ENCODE peak calls at places on chromosomes 1 and 21, in ten cellular contexts. One of them, this sample, is unnamed.

GRCh38 chr1:105138445-105138821 is 1388.7 kb downstream of the AMY1C start:
- DNase-seq in HTR-8/SVneo: no peak
- DNase-seq in ELR: no peak
- DNase-seq in T-cell: no peak
- DNase-seq in stimulated activated CD4-positive, alpha-beta T cell treated with anti-CD3 and anti-CD28 coated beads, Interleukin-1b, Interleukin-23, amount 100 ng/mL, for 1 hour: no peak
- DNase-seq in A549: no peak
- DNase-seq in AG20443: no peak
- DNase-seq in NAMALWA: no peak
- DNase-seq in right lobe of liver: no peak
- DNase-seq in KG1: no peak
- DNase-seq in this sample: no peak

GRCh38 chr21:42179316-42179715 is 39.6 kb upstream of the ABCG1 start:
- DNase-seq in T-cell: no peak
- DNase-seq in ELR: no peak
- DNase-seq in HTR-8/SVneo: no peak
- DNase-seq in NAMALWA: no peak
- DNase-seq in AG20443: no peak
- DNase-seq in right lobe of liver: no peak
- DNase-seq in KG1: no peak
- DNase-seq in A549: no peak
- DNase-seq in stimulated activated CD4-positive, alpha-beta T cell treated with anti-CD3 and anti-CD28 coated beads, Interleukin-1b, Interleukin-23, amount 100 ng/mL, for 1 hour: no peak
- DNase-seq in this sample: no peak

GRCh38 chr1:77179632-77180031 is 39.6 kb downstream of the PIGK start:
- DNase-seq in KG1: no peak
- DNase-seq in HTR-8/SVneo: no peak
- DNase-seq in AG20443: no peak
- DNase-seq in ELR: no peak
- DNase-seq in NAMALWA: no peak
- DNase-seq in T-cell: no peak
- DNase-seq in A549: no peak
- DNase-seq in right lobe of liver: no peak
- DNase-seq in stimulated activated CD4-positive, alpha-beta T cell treated with anti-CD3 and anti-CD28 coated beads, Interleukin-1b, Interleukin-23, amount 100 ng/mL, for 1 hour: no peak
- DNase-seq in this sample: no peak

GRCh38 chr21:46131721-46132651 is 23.4 kb downstream of the FTCD start:
- DNase-seq in KG1: no peak
- DNase-seq in T-cell: no peak
- DNase-seq in ELR: no peak
- DNase-seq in NAMALWA: no peak
- DNase-seq in HTR-8/SVneo: no peak
- DNase-seq in A549: no peak
- DNase-seq in AG20443: no peak
- DNase-seq in stimulated activated CD4-positive, alpha-beta T cell treated with anti-CD3 and anti-CD28 coated beads, Interleukin-1b, Interleukin-23, amount 100 ng/mL, for 1 hour: no peak
- DNase-seq in right lobe of liver: peak
- DNase-seq in this sample: no peak

GRCh38 chr1:36783475-36783874 is 250.8 kb downstream of the GRIK3 start:
- DNase-seq in stimulated activated CD4-positive, alpha-beta T cell treated with anti-CD3 and anti-CD28 coated beads, Interleukin-1b, Interleukin-23, amount 100 ng/mL, for 1 hour: no peak
- DNase-seq in ELR: no peak
- DNase-seq in AG20443: no peak
- DNase-seq in NAMALWA: no peak
- DNase-seq in right lobe of liver: no peak
- DNase-seq in HTR-8/SVneo: no peak
- DNase-seq in A549: no peak
- DNase-seq in KG1: no peak
- DNase-seq in T-cell: no peak
- DNase-seq in this sample: no peak

GRCh38 chr1:167529829-167530474 is 11.6 kb upstream of the CD247 start:
- DNase-seq in KG1: no peak
- DNase-seq in NAMALWA: no peak
- DNase-seq in stimulated activated CD4-positive, alpha-beta T cell treated with anti-CD3 and anti-CD28 coated beads, Interleukin-1b, Interleukin-23, amount 100 ng/mL, for 1 hour: no peak
- DNase-seq in HTR-8/SVneo: no peak
- DNase-seq in ELR: no peak
- DNase-seq in right lobe of liver: no peak
- DNase-seq in T-cell: no peak
- DNase-seq in AG20443: peak
- DNase-seq in A549: no peak
- DNase-seq in this sample: peak

GRCh38 chr1:226674892-226675719 is 64.0 kb downstream of the ITPKB start:
- DNase-seq in right lobe of liver: no peak
- DNase-seq in T-cell: peak
- DNase-seq in KG1: peak
- DNase-seq in HTR-8/SVneo: no peak
- DNase-seq in A549: no peak
- DNase-seq in stimulated activated CD4-positive, alpha-beta T cell treated with anti-CD3 and anti-CD28 coated beads, Interleukin-1b, Interleukin-23, amount 100 ng/mL, for 1 hour: no peak
- DNase-seq in ELR: no peak
- DNase-seq in NAMALWA: peak
- DNase-seq in AG20443: no peak
- DNase-seq in this sample: no peak

GRCh38 chr1:185297986-185298385 is 19.1 kb downstream of the IVNS1ABP start:
- DNase-seq in KG1: no peak
- DNase-seq in HTR-8/SVneo: no peak
- DNase-seq in T-cell: no peak
- DNase-seq in stimulated activated CD4-positive, alpha-beta T cell treated with anti-CD3 and anti-CD28 coated beads, Interleukin-1b, Interleukin-23, amount 100 ng/mL, for 1 hour: no peak
- DNase-seq in NAMALWA: no peak
- DNase-seq in AG20443: peak
- DNase-seq in ELR: no peak
- DNase-seq in A549: no peak
- DNase-seq in right lobe of liver: no peak
- DNase-seq in this sample: peak

GRCh38 chr1:169461390-169462001 is 24.2 kb downstream of the SLC19A2 start:
- DNase-seq in ELR: no peak
- DNase-seq in KG1: no peak
- DNase-seq in AG20443: no peak
- DNase-seq in right lobe of liver: no peak
- DNase-seq in HTR-8/SVneo: no peak
- DNase-seq in T-cell: no peak
- DNase-seq in NAMALWA: no peak
- DNase-seq in stimulated activated CD4-positive, alpha-beta T cell treated with anti-CD3 and anti-CD28 coated beads, Interleukin-1b, Interleukin-23, amount 100 ng/mL, for 1 hour: no peak
- DNase-seq in A549: no peak
- DNase-seq in this sample: no peak

GRCh38 chr1:208433086-208433485 is 188.9 kb upstream of the PLXNA2 start:
- DNase-seq in right lobe of liver: no peak
- DNase-seq in AG20443: peak
- DNase-seq in A549: no peak
- DNase-seq in ELR: peak
- DNase-seq in HTR-8/SVneo: no peak
- DNase-seq in NAMALWA: no peak
- DNase-seq in T-cell: no peak
- DNase-seq in KG1: no peak
- DNase-seq in stimulated activated CD4-positive, alpha-beta T cell treated with anti-CD3 and anti-CD28 coated beads, Interleukin-1b, Interleukin-23, amount 100 ng/mL, for 1 hour: no peak
- DNase-seq in this sample: peak

GRCh38 chr21:35649186-35649585 is 411.1 kb downstream of the SETD4 start:
- DNase-seq in KG1: no peak
- DNase-seq in NAMALWA: no peak
- DNase-seq in AG20443: peak
- DNase-seq in right lobe of liver: no peak
- DNase-seq in stimulated activated CD4-positive, alpha-beta T cell treated with anti-CD3 and anti-CD28 coated beads, Interleukin-1b, Interleukin-23, amount 100 ng/mL, for 1 hour: no peak
- DNase-seq in ELR: peak
- DNase-seq in HTR-8/SVneo: peak
- DNase-seq in A549: no peak
- DNase-seq in T-cell: no peak
- DNase-seq in this sample: peak

GRCh38 chr1:207849016-207849415 is 61.9 kb downstream of the CD34 start:
- DNase-seq in stimulated activated CD4-positive, alpha-beta T cell treated with anti-CD3 and anti-CD28 coated beads, Interleukin-1b, Interleukin-23, amount 100 ng/mL, for 1 hour: no peak
- DNase-seq in T-cell: no peak
- DNase-seq in NAMALWA: no peak
- DNase-seq in right lobe of liver: no peak
- DNase-seq in A549: no peak
- DNase-seq in AG20443: no peak
- DNase-seq in KG1: no peak
- DNase-seq in ELR: no peak
- DNase-seq in HTR-8/SVneo: no peak
- DNase-seq in this sample: no peak

GRCh38 chr1:244269169-244269568 is 182.5 kb downstream of the ADSS2 start:
- DNase-seq in right lobe of liver: no peak
- DNase-seq in AG20443: no peak
- DNase-seq in NAMALWA: no peak
- DNase-seq in A549: no peak
- DNase-seq in HTR-8/SVneo: no peak
- DNase-seq in ELR: no peak
- DNase-seq in KG1: no peak
- DNase-seq in stimulated activated CD4-positive, alpha-beta T cell treated with anti-CD3 and anti-CD28 coated beads, Interleukin-1b, Interleukin-23, amount 100 ng/mL, for 1 hour: no peak
- DNase-seq in T-cell: no peak
- DNase-seq in this sample: no peak

GRCh38 chr1:110390096-110390495 is 730 bp downstream of the SLC16A4 start:
- DNase-seq in right lobe of liver: no peak
- DNase-seq in NAMALWA: no peak
- DNase-seq in HTR-8/SVneo: no peak
- DNase-seq in KG1: no peak
- DNase-seq in AG20443: peak
- DNase-seq in ELR: peak
- DNase-seq in T-cell: no peak
- DNase-seq in stimulated activated CD4-positive, alpha-beta T cell treated with anti-CD3 and anti-CD28 coated beads, Interleukin-1b, Interleukin-23, amount 100 ng/mL, for 1 hour: no peak
- DNase-seq in A549: peak
- DNase-seq in this sample: peak

GRCh38 chr21:31351438-31351837 is 7.4 kb upstream of the TIAM1 start:
- DNase-seq in ELR: peak
- DNase-seq in A549: peak
- DNase-seq in KG1: no peak
- DNase-seq in T-cell: no peak
- DNase-seq in NAMALWA: no peak
- DNase-seq in AG20443: peak
- DNase-seq in right lobe of liver: no peak
- DNase-seq in stimulated activated CD4-positive, alpha-beta T cell treated with anti-CD3 and anti-CD28 coated beads, Interleukin-1b, Interleukin-23, amount 100 ng/mL, for 1 hour: no peak
- DNase-seq in HTR-8/SVneo: peak
- DNase-seq in this sample: peak

GRCh38 chr1:181349512-181349911 is 133.8 kb upstream of the CACNA1E start:
- DNase-seq in AG20443: no peak
- DNase-seq in KG1: no peak
- DNase-seq in HTR-8/SVneo: no peak
- DNase-seq in NAMALWA: no peak
- DNase-seq in A549: no peak
- DNase-seq in stimulated activated CD4-positive, alpha-beta T cell treated with anti-CD3 and anti-CD28 coated beads, Interleukin-1b, Interleukin-23, amount 100 ng/mL, for 1 hour: no peak
- DNase-seq in ELR: no peak
- DNase-seq in right lobe of liver: no peak
- DNase-seq in T-cell: no peak
- DNase-seq in this sample: no peak

GRCh38 chr1:7388488-7389185 is 382.5 kb upstream of the VAMP3 start:
- DNase-seq in stimulated activated CD4-positive, alpha-beta T cell treated with anti-CD3 and anti-CD28 coated beads, Interleukin-1b, Interleukin-23, amount 100 ng/mL, for 1 hour: no peak
- DNase-seq in right lobe of liver: no peak
- DNase-seq in A549: no peak
- DNase-seq in T-cell: no peak
- DNase-seq in HTR-8/SVneo: no peak
- DNase-seq in KG1: no peak
- DNase-seq in NAMALWA: no peak
- DNase-seq in AG20443: peak
- DNase-seq in ELR: no peak
- DNase-seq in this sample: no peak

This sample was measured in EL.